ENCODE peak calls at places on chromosomes 2 and 18, in four cellular contexts. One of them, this sample, is unnamed.

GRCh38 chr18:32258148-32258547 is 68.3 kb downstream of the MEP1B start:
- DNase-seq in neural progenitor cell: no peak
- DNase-seq in colonic mucosa: no peak
- DNase-seq in K562: no peak
- DNase-seq in this sample: no peak

GRCh38 chr2:40106061-40106460 is 327.0 kb upstream of the THUMPD2 start:
- DNase-seq in neural progenitor cell: no peak
- DNase-seq in colonic mucosa: no peak
- DNase-seq in K562: no peak
- DNase-seq in this sample: no peak

GRCh38 chr2:217800433-217801114 is 202.2 kb downstream of the TNS1 start:
- DNase-seq in neural progenitor cell: no peak
- DNase-seq in colonic mucosa: no peak
- DNase-seq in K562: no peak
- DNase-seq in this sample: no peak

GRCh38 chr2:196166876-196167275 is 4.5 kb downstream of the STK17B start:
- DNase-seq in neural progenitor cell: no peak
- DNase-seq in colonic mucosa: no peak
- DNase-seq in K562: peak; percentile 23
- DNase-seq in this sample: no peak

GRCh38 chr2:38146302-38146916 is 70.5 kb upstream of the CYP1B1 start:
- DNase-seq in neural progenitor cell: no peak
- DNase-seq in colonic mucosa: no peak
- DNase-seq in K562: peak; percentile 71
- DNase-seq in this sample: no peak

GRCh38 chr18:3984163-3984757 is 470.8 kb downstream of the DLGAP1 start:
- DNase-seq in neural progenitor cell: no peak
- DNase-seq in colonic mucosa: no peak
- DNase-seq in K562: no peak
- DNase-seq in this sample: no peak

GRCh38 chr18:49459404-49460171 is 857 bp downstream of the DYM start:
- DNase-seq in neural progenitor cell: peak; percentile 13
- DNase-seq in colonic mucosa: no peak
- DNase-seq in K562: peak; percentile 19
- DNase-seq in this sample: no peak

GRCh38 chr2:207528980-207529329 is 807 bp upstream of the CREB1 start:
- DNase-seq in neural progenitor cell: no peak
- DNase-seq in colonic mucosa: peak; percentile 49
- DNase-seq in K562: peak; percentile 40
- DNase-seq in this sample: no peak

GRCh38 chr2:102137138-102137537 is 5.4 kb upstream of the IL1R1 start:
- DNase-seq in neural progenitor cell: no peak
- DNase-seq in colonic mucosa: no peak
- DNase-seq in K562: no peak
- DNase-seq in this sample: no peak

GRCh38 chr2:111072220-111072871 is 48.4 kb upstream of the BCL2L11 start:
- DNase-seq in neural progenitor cell: no peak
- DNase-seq in colonic mucosa: no peak
- DNase-seq in K562: no peak
- DNase-seq in this sample: no peak

GRCh38 chr2:240433973-240434727 is 1.3 kb upstream of the GPC1 start:
- DNase-seq in neural progenitor cell: no peak
- DNase-seq in colonic mucosa: no peak
- DNase-seq in K562: peak; percentile 53
- DNase-seq in this sample: no peak

GRCh38 chr2:143937563-143938346 is 582.2 kb downstream of the ZEB2 start:
- DNase-seq in neural progenitor cell: no peak
- DNase-seq in colonic mucosa: no peak
- DNase-seq in K562: no peak
- DNase-seq in this sample: no peak

GRCh38 chr2:13091463-13091862 is 374.7 kb downstream of the TRIB2 start:
- DNase-seq in neural progenitor cell: no peak
- DNase-seq in colonic mucosa: no peak
- DNase-seq in K562: no peak
- DNase-seq in this sample: no peak

GRCh38 chr2:105691942-105692341 is 52.8 kb upstream of the NCK2 start:
- DNase-seq in neural progenitor cell: no peak
- DNase-seq in colonic mucosa: no peak
- DNase-seq in K562: no peak
- DNase-seq in this sample: no peak

GRCh38 chr2:187148059-187148714 is 299.2 kb upstream of the ZSWIM2 start:
- DNase-seq in neural progenitor cell: no peak
- DNase-seq in colonic mucosa: no peak
- DNase-seq in K562: no peak
- DNase-seq in this sample: no peak

GRCh38 chr18:60070631-60071030 is 170.8 kb downstream of the PMAIP1 start:
- DNase-seq in neural progenitor cell: no peak
- DNase-seq in colonic mucosa: no peak
- DNase-seq in K562: no peak
- DNase-seq in this sample: no peak

GRCh38 chr2:63334910-63335309 is 253.4 kb downstream of the WDPCP start:
- DNase-seq in neural progenitor cell: no peak
- DNase-seq in colonic mucosa: no peak
- DNase-seq in K562: no peak
- DNase-seq in this sample: no peak

GRCh38 chr2:230443540-230443939 is 27.5 kb downstream of the SP100 start:
- DNase-seq in neural progenitor cell: no peak
- DNase-seq in colonic mucosa: no peak
- DNase-seq in K562: no peak
- DNase-seq in this sample: no peak

GRCh38 chr2:136490100-136490499 is 275.2 kb upstream of the THSD7B start:
- DNase-seq in neural progenitor cell: no peak
- DNase-seq in colonic mucosa: no peak
- DNase-seq in K562: no peak
- DNase-seq in this sample: no peak

GRCh38 chr2:119476301-119477117 is 44.9 kb downstream of the TMEM37 start:
- DNase-seq in neural progenitor cell: peak; percentile 83
- DNase-seq in colonic mucosa: peak; percentile 49
- DNase-seq in K562: peak; percentile 72
- DNase-seq in this sample: peak; percentile 74

GRCh38 chr18:13253786-13254755 is 35.5 kb downstream of the LDLRAD4 start:
- DNase-seq in neural progenitor cell: no peak
- DNase-seq in colonic mucosa: no peak
- DNase-seq in K562: no peak
- DNase-seq in this sample: no peak

DNA sequence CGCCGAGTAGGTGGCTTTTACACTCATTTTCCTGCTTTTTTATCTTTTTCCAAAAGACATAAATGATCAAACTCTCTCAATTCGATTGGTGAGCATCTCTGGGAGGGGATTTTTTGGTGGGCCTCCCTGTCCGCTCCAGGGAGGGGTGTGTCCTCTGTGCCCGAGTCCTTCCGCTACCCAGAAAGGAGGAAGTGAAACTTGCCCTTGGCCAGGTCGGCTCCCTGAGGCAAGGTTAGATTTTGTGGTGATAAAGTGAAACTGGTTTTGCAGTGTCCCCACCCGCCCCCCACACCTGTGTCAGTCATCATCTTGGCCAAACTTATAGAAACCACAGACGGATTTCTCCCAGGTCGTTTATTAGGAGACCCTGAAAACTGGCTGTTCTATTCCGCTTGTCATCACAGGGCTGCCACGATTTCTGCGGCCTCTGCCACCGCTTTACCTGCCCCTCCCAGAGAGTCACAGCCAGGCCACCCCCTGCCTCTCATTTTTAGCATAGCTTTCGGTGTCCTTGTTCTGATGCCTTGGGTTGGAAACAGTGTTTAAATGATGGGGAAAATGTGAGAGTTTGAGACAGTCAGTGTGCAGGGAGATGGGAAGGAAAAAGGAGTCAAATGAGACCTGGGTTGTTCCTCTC is 93.6 kb downstream of the SH3BP4 start:
- DNase-seq in neural progenitor cell: no peak
- DNase-seq in colonic mucosa: peak; percentile 41
- DNase-seq in K562: no peak
- DNase-seq in this sample: no peak
- H3K4me1 ChIP-seq in neural progenitor cell: peaks cover 2% of the 10 kb centered on the region
- H3K4me1 ChIP-seq in colonic mucosa: no peaks in the 10 kb centered on the region
- H3K4me1 ChIP-seq in K562: no peaks in the 10 kb centered on the region
- H3K4me1 ChIP-seq in this sample: no peaks in the 10 kb centered on the region

DNA sequence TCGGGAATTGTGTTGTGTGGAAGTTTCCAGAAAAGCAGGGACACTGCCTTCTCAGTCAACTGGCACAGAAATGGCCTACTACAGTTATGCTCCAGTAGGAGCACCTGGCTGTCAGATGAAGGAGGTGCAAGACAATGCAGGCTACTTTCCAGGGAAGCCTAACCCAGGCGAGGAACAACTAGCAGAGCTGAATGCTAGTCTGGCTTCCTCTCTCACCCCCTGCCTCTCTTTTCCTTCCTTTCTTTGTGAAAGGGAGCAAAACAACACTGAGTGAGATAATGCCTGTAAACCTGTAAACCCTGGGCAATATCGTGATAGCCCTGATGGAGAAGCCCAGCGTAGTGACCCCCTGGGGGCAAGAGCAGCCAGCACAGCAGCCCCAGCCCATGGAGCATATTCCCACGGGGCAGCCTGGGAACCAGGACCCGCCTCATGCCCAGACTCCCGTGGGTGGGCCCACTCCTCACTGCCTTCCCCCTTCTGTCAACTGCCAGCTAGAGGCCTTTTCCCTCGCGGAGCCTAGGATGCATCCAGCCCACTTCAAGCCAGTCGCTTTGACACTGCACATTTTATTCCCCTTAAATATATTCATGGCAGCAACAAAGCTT is 76.9 kb downstream of the PDCL3 start:
- DNase-seq in neural progenitor cell: peak; percentile 36
- DNase-seq in colonic mucosa: no peak
- DNase-seq in K562: no peak
- DNase-seq in this sample: peak; percentile 13
- H3K27me3 ChIP-seq in neural progenitor cell: no peaks in the 10 kb centered on the region
- H3K27me3 ChIP-seq in colonic mucosa: no peaks in the 10 kb centered on the region
- H3K27me3 ChIP-seq in K562: peaks cover 7% of the 10 kb centered on the region
- H3K27me3 ChIP-seq in this sample: no peaks in the 10 kb centered on the region

GRCh38 chr2:96148410-96149217 is 3.4 kb upstream of the DUSP2 start:
- DNase-seq in neural progenitor cell: peak; percentile 67
- DNase-seq in colonic mucosa: peak; percentile 73
- DNase-seq in K562: peak; percentile 60
- DNase-seq in this sample: no peak

GRCh38 chr2:96147593-96148201 is 2.5 kb upstream of the DUSP2 start:
- DNase-seq in neural progenitor cell: no peak
- DNase-seq in colonic mucosa: no peak
- DNase-seq in K562: no peak
- DNase-seq in this sample: no peak

GRCh38 chr2:96146151-96146880 is 1.1 kb upstream of the DUSP2 start:
- DNase-seq in neural progenitor cell: no peak
- DNase-seq in colonic mucosa: no peak
- DNase-seq in K562: peak; percentile 35
- DNase-seq in this sample: no peak

GRCh38 chr2:96145028-96145939 is at the start of gene DUSP2:
- DNase-seq in neural progenitor cell: peak; percentile 81
- DNase-seq in colonic mucosa: peak; percentile 79
- DNase-seq in K562: no peak
- DNase-seq in this sample: no peak

GRCh38 chr2:96146881-96147592 is 1.8 kb upstream of the DUSP2 start:
- DNase-seq in neural progenitor cell: no peak
- DNase-seq in colonic mucosa: no peak
- DNase-seq in K562: no peak
- DNase-seq in this sample: no peak
- H3K4me3 ChIP-seq in neural progenitor cell: no peak overlapping the region
- H3K4me3 ChIP-seq in colonic mucosa: no peak overlapping the region
- H3K4me3 ChIP-seq in K562: no peak overlapping the region
- H3K4me3 ChIP-seq in this sample: no peak overlapping the region

GRCh38 chr2:113707106-113707505 is 49.3 kb downstream of the SLC35F5 start:
- DNase-seq in neural progenitor cell: no peak
- DNase-seq in colonic mucosa: no peak
- DNase-seq in K562: no peak
- DNase-seq in this sample: no peak
- H3K4me1 ChIP-seq in neural progenitor cell: no peaks in the 10 kb centered on the region
- H3K4me1 ChIP-seq in colonic mucosa: no peaks in the 10 kb centered on the region
- H3K4me1 ChIP-seq in K562: no peaks in the 10 kb centered on the region
- H3K4me1 ChIP-seq in this sample: no peaks in the 10 kb centered on the region

DNA sequence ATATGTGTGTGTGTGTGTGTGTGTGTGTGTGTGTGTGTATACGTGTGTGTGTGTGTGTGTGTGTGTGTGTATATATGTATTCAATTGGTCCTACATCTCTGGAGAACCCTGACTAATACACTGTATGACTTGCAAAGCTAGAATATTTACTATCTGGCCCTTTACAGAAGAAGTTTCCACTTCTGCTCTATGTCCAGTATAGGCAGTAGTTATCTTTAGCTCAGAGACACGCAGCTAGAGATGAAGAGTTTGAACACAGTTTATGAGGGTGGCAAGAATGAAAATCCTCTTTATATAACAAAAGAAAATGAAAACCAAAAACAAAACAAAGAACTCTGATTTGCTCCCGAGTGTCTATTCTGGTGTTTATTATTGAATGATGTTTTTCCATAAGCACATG is 201.2 kb downstream of the ASB1 start:
- DNase-seq in neural progenitor cell: no peak
- DNase-seq in colonic mucosa: no peak
- DNase-seq in K562: no peak
- DNase-seq in this sample: no peak
- H3K27me3 ChIP-seq in neural progenitor cell: no peaks in the 10 kb centered on the region
- H3K27me3 ChIP-seq in colonic mucosa: no peaks in the 10 kb centered on the region
- H3K27me3 ChIP-seq in K562: peaks cover 7% of the 10 kb centered on the region
- H3K27me3 ChIP-seq in this sample: no peaks in the 10 kb centered on the region

DNA sequence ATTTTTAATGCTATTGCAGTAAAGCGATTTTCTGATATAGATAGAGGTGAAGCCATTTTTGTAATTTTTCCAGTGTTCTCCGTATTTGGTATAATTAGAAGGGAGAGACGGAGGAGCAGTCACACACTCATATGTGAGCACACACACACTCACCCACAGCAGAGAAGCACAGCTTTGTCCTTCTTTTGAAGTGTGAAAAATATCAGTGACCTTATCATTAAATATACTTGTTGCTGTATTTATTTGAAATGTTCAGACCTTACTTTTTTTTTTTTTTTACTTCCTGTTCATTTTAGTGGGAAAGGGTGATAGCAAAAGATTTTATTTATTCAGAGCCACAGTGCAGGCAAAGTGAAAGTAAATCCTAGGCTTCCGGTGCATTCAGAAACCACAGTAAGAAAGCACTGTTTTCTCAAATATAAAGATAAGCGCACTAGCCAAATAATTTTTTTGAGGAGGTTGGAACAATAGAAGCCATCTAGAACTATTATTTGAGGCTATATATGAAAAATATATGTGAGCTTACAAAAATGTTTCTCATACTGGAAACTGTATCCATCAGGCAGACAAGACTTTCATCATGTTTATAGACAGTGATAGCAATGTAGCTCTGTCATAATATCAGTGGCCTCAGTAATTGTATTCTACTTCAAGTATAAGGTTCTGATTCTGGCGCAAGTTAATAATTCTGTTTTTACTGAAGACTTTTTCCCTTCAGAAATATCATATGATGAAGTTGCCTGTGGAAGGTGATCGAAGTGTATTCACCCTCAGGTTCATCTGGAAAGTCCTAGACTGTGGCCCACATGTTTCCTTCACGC is 37.2 kb downstream of the TSHZ1 start:
- DNase-seq in neural progenitor cell: no peak
- DNase-seq in colonic mucosa: no peak
- DNase-seq in K562: no peak
- DNase-seq in this sample: no peak
- H3K4me3 ChIP-seq in neural progenitor cell: no peak overlapping the region
- H3K4me3 ChIP-seq in colonic mucosa: peak overlapping the region; percentile 17
- H3K4me3 ChIP-seq in K562: no peak overlapping the region
- H3K4me3 ChIP-seq in this sample: no peak overlapping the region

DNA sequence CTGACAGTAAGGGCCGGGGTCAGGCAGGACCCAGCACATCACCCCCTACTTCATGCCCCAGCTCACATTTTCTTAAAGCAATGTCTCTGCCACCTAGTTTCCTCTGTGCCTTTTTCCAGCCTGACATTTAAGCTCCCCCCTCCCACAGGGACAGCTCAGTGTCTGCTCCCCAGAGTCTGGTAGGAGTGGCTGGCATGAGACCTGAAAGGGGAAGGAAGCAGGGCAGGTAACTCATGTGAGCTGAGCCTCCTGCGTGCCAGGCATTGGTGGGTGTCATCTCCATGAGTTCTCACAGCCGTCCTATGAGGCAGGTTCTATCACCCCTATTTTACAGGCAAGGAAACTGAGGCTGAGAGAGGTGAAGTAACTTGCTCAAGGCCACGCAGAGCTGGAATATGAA is 1.5 kb downstream of the DNAJB2 start:
- DNase-seq in neural progenitor cell: no peak
- DNase-seq in colonic mucosa: no peak
- DNase-seq in K562: no peak
- DNase-seq in this sample: no peak
- H3K4me1 ChIP-seq in neural progenitor cell: peaks cover 15% of the 10 kb centered on the region
- H3K4me1 ChIP-seq in colonic mucosa: peaks cover 6% of the 10 kb centered on the region
- H3K4me1 ChIP-seq in K562: peaks cover 67% of the 10 kb centered on the region
- H3K4me1 ChIP-seq in this sample: peaks cover 8% of the 10 kb centered on the region

This sample was measured in iPS DF 6.9.